ENCODE peak calls at places on chromosomes 2 and 18, in five cellular contexts. K is T-cell, H is memory B cell, P is iris pigment epithelial cell, W is AG10803. L is an unnamed sample.

GRCh38 chr2:46456789-46457188 is 22.6 kb upstream of the TMEM247 start:
- DNase-seq in W (no peak), P (no peak), K (no peak), H (no peak), L (no peak)

GRCh38 chr18:11669271-11669947 is 19.7 kb upstream of the GNAL start:
- DNase-seq in P (no peak), K (no peak), W (no peak), H (no peak), L (no peak)

GRCh38 chr2:105977212-105977611 is 216.9 kb downstream of the UXS1 start:
- DNase-seq in W (peak), H (no peak), K (no peak), P (peak), L (no peak)

GRCh38 chr2:142112648-142113278 is 18.1 kb downstream of the LRP1B start:
- DNase-seq in K (no peak), H (no peak), P (peak), W (peak), L (no peak)

GRCh38 chr18:43220691-43221090 is 56.6 kb downstream of the SYT4 start:
- DNase-seq in P (no peak), K (no peak), W (no peak), H (no peak), L (no peak)

GRCh38 chr2:112182581-112183034 is 44.4 kb downstream of the FBLN7 start:
- DNase-seq in H (no peak), K (peak), W (no peak), P (no peak), L (no peak)

GRCh38 chr2:19543271-19544019 is 185.0 kb upstream of the OSR1 start:
- DNase-seq in W (peak), H (no peak), K (no peak), P (peak), L (no peak)

GRCh38 chr2:203670939-203671338 is 35.5 kb upstream of the CD28 start:
- DNase-seq in H (no peak), P (peak), K (no peak), W (peak), L (no peak)

GRCh38 chr2:228318218-228318617 is 136.7 kb upstream of the SPHKAP start:
- DNase-seq in W (peak), H (no peak), K (no peak), P (peak), L (no peak)

GRCh38 chr18:61992923-61993322 is 100.1 kb upstream of the RNF152 start:
- DNase-seq in K (no peak), P (peak), H (no peak), W (peak), L (no peak)

GRCh38 chr2:3635171-3636008 is 22.6 kb upstream of the ALLC start:
- DNase-seq in W (no peak), K (no peak), P (no peak), H (no peak), L (no peak)

GRCh38 chr2:197073701-197074433 is 147.4 kb upstream of the PGAP1 start:
- DNase-seq in H (no peak), P (peak), K (no peak), W (peak), L (no peak)

GRCh38 chr2:64049633-64050220 is 30.5 kb upstream of the VPS54 start:
- DNase-seq in K (peak), H (peak), P (peak), W (peak), L (peak)

GRCh38 chr2:69683170-69683971 is 39.8 kb upstream of the AAK1 start:
- DNase-seq in P (peak), K (no peak), W (peak), H (no peak), L (no peak)

GRCh38 chr2:18834341-18834740 is 245.0 kb upstream of the NT5C1B start:
- DNase-seq in H (no peak), W (peak), K (no peak), P (peak), L (no peak)

GRCh38 chr2:209653164-209653563 is 118.5 kb upstream of the UNC80 start:
- DNase-seq in W (no peak), P (no peak), K (no peak), H (no peak), L (no peak)

GRCh38 chr2:229268626-229269025 is 2.5 kb downstream of the PID1 start:
- DNase-seq in K (no peak), P (peak), W (peak), H (no peak), L (no peak)

L was measured in stimulated activated naive B cell treated with anti-CD40 and anti-IgM and Interleukin-4, amounts not matched to agents 10 μg/mL and 1 μg/mL and 100 μg/mL, for 72 hours.